ENCODE peak calls at places on chromosomes 16 and 17, in five cellular contexts. Z is transverse colon, J is GM23338, V is esophagus squamous epithelium, C is stomach. W is an unnamed sample.
A peak's percentile ranks its signal among the peaks of the same experiment; 100 is the strongest.

GRCh38 chr17:80171681-80172080 is 1.9 kb downstream of the CARD14 start:
- DNase-seq in V (no peak), J (no peak), C (no peak), Z (no peak), W (no peak)

GRCh38 chr16:72986011-72986410 is 61.9 kb downstream of the ZFHX3 start:
- DNase-seq in J (no peak), V (no peak), Z (no peak), C (no peak), W (no peak)

GRCh38 chr16:70253291-70254094 is 1.8 kb upstream of the EXOSC6 start:
- DNase-seq in Z (peak; percentile 26), J (peak; percentile 86), C (no peak), V (no peak), W (peak; percentile 60)

GRCh38 chr17:18037482-18037881 is 1.5 kb downstream of the ATPAF2 start:
- DNase-seq in V (no peak), J (no peak), Z (no peak), C (no peak), W (no peak)

GRCh38 chr16:49523435-49524159 is 150.0 kb downstream of the C16orf78 start:
- DNase-seq in C (no peak), V (no peak), Z (no peak), J (no peak), W (no peak)

GRCh38 chr17:10099051-10099571 is 99.3 kb downstream of the GAS7 start:
- DNase-seq in C (no peak), V (no peak), Z (no peak), J (no peak), W (no peak)

GRCh38 chr17:55347341-55347740 is 74.3 kb downstream of the MMD start:
- DNase-seq in C (no peak), V (no peak), Z (no peak), J (no peak), W (no peak)

GRCh38 chr17:46167826-46168569 is 25.2 kb downstream of the KANSL1 start:
- DNase-seq in C (no peak), V (no peak), J (no peak), Z (no peak), W (no peak)

GRCh38 chr17:20242271-20242670 is 225.1 kb downstream of the LGALS9B start:
- DNase-seq in Z (no peak), J (no peak), V (no peak), C (no peak), W (no peak)

GRCh38 chr17:81930142-81931125 is 2.9 kb upstream of the MAFG start:
- DNase-seq in Z (peak; percentile 49), J (no peak), C (no peak), V (no peak), W (peak; percentile 41)

GRCh38 chr16:87333101-87333500 is 15.9 kb upstream of the C16orf95 start:
- DNase-seq in Z (no peak), V (no peak), J (no peak), C (no peak), W (no peak)

GRCh38 chr17:64202683-64203430 is 60.2 kb downstream of the TEX2 start:
- DNase-seq in V (no peak), C (no peak), J (no peak), Z (no peak), W (no peak)

GRCh38 chr17:6163632-6164319 is 93.6 kb downstream of the WSCD1 start:
- DNase-seq in J (no peak), Z (no peak), V (no peak), C (no peak), W (no peak)

GRCh38 chr17:4074831-4075495 is 67.9 kb downstream of the ZZEF1 start:
- DNase-seq in C (no peak), J (peak; percentile 73), V (no peak), Z (no peak), W (peak; percentile 23)

GRCh38 chr17:82924812-82925211 is 85.0 kb upstream of the ZNF750 start:
- DNase-seq in J (no peak), V (no peak), C (no peak), Z (no peak), W (no peak)

GRCh38 chr16:11094075-11094593 is 149.8 kb downstream of the CLEC16A start:
- DNase-seq in J (no peak), Z (peak; percentile 44), C (no peak), V (no peak), W (no peak)

GRCh38 chr16:27441998-27442397 is 40.0 kb downstream of the IL21R start:
- DNase-seq in J (no peak), V (no peak), C (no peak), Z (no peak), W (no peak)

GRCh38 chr17:12053552-12053951 is 32.9 kb downstream of the MAP2K4 start:
- DNase-seq in C (no peak), V (no peak), J (peak; percentile 17), Z (no peak), W (no peak)

GRCh38 chr17:80848449-80849102 is 143.1 kb upstream of the CHMP6 start:
- DNase-seq in J (no peak), Z (peak; percentile 1), C (no peak), V (no peak), W (no peak)

GRCh38 chr16:56348168-56349085 is 76.9 kb downstream of the AMFR start:
- DNase-seq in Z (no peak), V (no peak), J (no peak), C (no peak), W (no peak)

GRCh38 chr17:17785407-17785806 is 51.4 kb downstream of the SREBF1 start:
- DNase-seq in C (no peak), J (no peak), Z (no peak), V (no peak), W (no peak)

GRCh38 chr17:48597775-48598631 is 4.4 kb upstream of the HOXB5 start:
- DNase-seq in V (no peak), C (peak; percentile 47), J (peak; percentile 65), Z (peak; percentile 87), W (peak; percentile 82)

GRCh38 chr16:67531247-67531646 is 2.6 kb downstream of the RIPOR1 start:
- DNase-seq in Z (no peak), C (no peak), J (no peak), V (no peak), W (no peak)

GRCh38 chr17:74923538-74924249 is 379 bp upstream of the OTOP2 start:
- DNase-seq in C (peak; percentile 81), Z (peak; percentile 78), V (no peak), J (peak; percentile 66), W (peak; percentile 82)

GRCh38 chr16:83344014-83344413 is 463.8 kb upstream of the HSBP1 start:
- DNase-seq in Z (no peak), C (no peak), V (no peak), J (no peak), W (no peak)

GRCh38 chr16:78480588-78480987 is 381.1 kb downstream of the WWOX start:
- DNase-seq in V (no peak), C (no peak), Z (no peak), J (no peak), W (no peak)

GRCh38 chr16:78775161-78775561 is 675.7 kb downstream of the WWOX start:
- DNase-seq in C (no peak), Z (no peak), J (no peak), V (no peak), W (no peak)

GRCh38 chr16:80418772-80419355 is 121.9 kb upstream of the DYNLRB2 start:
- DNase-seq in J (no peak), V (no peak), C (no peak), Z (no peak), W (no peak)

GRCh38 chr16:67648764-67649407 is 3.9 kb downstream of the CARMIL2 start:
- DNase-seq in V (no peak), Z (no peak), J (peak; percentile 40), C (no peak), W (no peak)

GRCh38 chr16:73060216-73060615 is 12.3 kb upstream of the ZFHX3 start:
- DNase-seq in C (no peak), V (no peak), Z (no peak), J (peak; percentile 31), W (no peak)

GRCh38 chr16:56617212-56618085 is 8.1 kb upstream of the MT1E start:
- DNase-seq in J (peak; percentile 70), C (peak; percentile 80), V (no peak), Z (peak; percentile 70), W (no peak)

GRCh38 chr17:4389079-4389478 is 22.6 kb upstream of the UBE2G1 start:
- DNase-seq in Z (no peak), C (peak; percentile 64), J (peak; percentile 69), V (no peak), W (no peak)

GRCh38 chr16:58110590-58111330 is 18.4 kb downstream of the CFAP20 start:
- DNase-seq in C (peak; percentile 23), V (no peak), Z (no peak), J (peak; percentile 40), W (no peak)

GRCh38 chr16:85785927-85786326 is 13.4 kb downstream of the EMC8 start:
- DNase-seq in C (no peak), J (no peak), Z (no peak), V (no peak), W (no peak)

GRCh38 chr17:78346605-78347250 is 13.1 kb downstream of the SOCS3 start:
- DNase-seq in Z (no peak), J (peak; percentile 37), V (no peak), C (no peak), W (no peak)

GRCh38 chr17:78351449-78352006 is 8.3 kb downstream of the SOCS3 start:
- DNase-seq in Z (peak; percentile 89), V (no peak), J (peak; percentile 90), C (peak; percentile 73), W (no peak)

GRCh38 chr17:78348055-78348745 is 11.7 kb downstream of the SOCS3 start:
- DNase-seq in V (no peak), Z (no peak), J (no peak), C (no peak), W (no peak)

GRCh38 chr17:78347453-78347852 is 12.4 kb downstream of the SOCS3 start:
- DNase-seq in J (no peak), C (no peak), V (no peak), Z (no peak), W (no peak)

GRCh38 chr17:78349831-78350631 is 9.8 kb downstream of the SOCS3 start:
- DNase-seq in V (no peak), Z (no peak), C (no peak), J (no peak), W (no peak)
- TF ChIP-seq CTCF in V (no peak), Z (no peak), C (no peak), J (peak; percentile 25), W (no peak)

GRCh38 chr17:45050680-45051059 is 762 bp downstream of the DCAKD start:
- DNase-seq in C (no peak), Z (peak; percentile 33), V (no peak), J (peak; percentile 30), W (peak; percentile 45)

GRCh38 chr17:45052052-45052772 is 780 bp upstream of the DCAKD start:
- DNase-seq in C (peak; percentile 53), Z (peak; percentile 68), V (no peak), J (peak; percentile 52), W (peak; percentile 44)

GRCh38 chr17:45048795-45049563 is 2.5 kb downstream of the DCAKD start:
- DNase-seq in J (no peak), C (no peak), Z (no peak), V (no peak), W (no peak)

GRCh38 chr17:45046536-45047125 is 4.8 kb downstream of the DCAKD start:
- DNase-seq in J (no peak), C (no peak), Z (no peak), V (no peak), W (no peak)

GRCh38 chr17:45051060-45051719 is at the start of gene DCAKD:
- DNase-seq in J (peak; percentile 97), C (peak; percentile 96), V (peak; percentile 61), Z (peak; percentile 95), W (peak; percentile 99)
- TF ChIP-seq CTCF in J (no peak), C (no peak), V (peak; percentile 35), Z (no peak), W (no peak)

GRCh38 chr17:8186787-8187516 is 3.0 kb downstream of the BORCS6 start:
- DNase-seq in V (no peak), Z (peak; percentile 96), J (peak; percentile 94), C (peak; percentile 96), W (peak; percentile 92)
- TF ChIP-seq CTCF in V (peak; percentile 37), Z (peak; percentile 22), J (no peak), C (peak; percentile 20), W (no peak)

GRCh38 chr16:31458073-31458834 is 1.0 kb upstream of the ARMC5 start:
- DNase-seq in C (peak; percentile 57), J (peak; percentile 71), Z (peak; percentile 72), V (no peak), W (peak; percentile 77)
- TF ChIP-seq CTCF in C (no peak), J (peak; percentile 18), Z (no peak), V (no peak), W (peak; percentile 73)